ENCODE peak calls at places on chromosomes 12 and 14, in five cellular contexts. B is nucleus accumbens, D is A549, Z is renal cortical epithelial cell, C is SW480. L is an unnamed sample.
A peak's percentile ranks its signal among the peaks of the same experiment; 100 is the strongest.

GRCh38 chr14:43877351-43877900 is 629.7 kb downstream of the FSCB start:
- DNase-seq in B (no peak), D (no peak), Z (no peak), C (no peak), L (no peak)

GRCh38 chr12:106840217-106840616 is 65.7 kb downstream of the RIC8B start:
- DNase-seq in B (no peak), D (peak; percentile 80), Z (peak; percentile 91), C (no peak), L (no peak)

GRCh38 chr12:26748412-26748740 is 84.6 kb downstream of the ITPR2 start:
- DNase-seq in B (no peak), D (no peak), Z (no peak), C (no peak), L (no peak)

GRCh38 chr12:10557766-10558165 is 52.1 kb downstream of the EIF2S3B start:
- DNase-seq in B (no peak), D (no peak), Z (peak; percentile 25), C (no peak), L (no peak)

GRCh38 chr12:106226884-106227640 is 20.8 kb downstream of the CKAP4 start:
- DNase-seq in B (no peak), D (peak; percentile 69), Z (peak; percentile 58), C (peak; percentile 67), L (no peak)

GRCh38 chr12:79689477-79690155 is 1.1 kb downstream of the PAWR start:
- DNase-seq in B (no peak), D (peak; percentile 76), Z (peak; percentile 65), C (peak; percentile 58), L (no peak)

GRCh38 chr14:100787659-100788058 is 38.3 kb upstream of the MEG3 start:
- DNase-seq in B (no peak), D (no peak), Z (no peak), C (no peak), L (no peak)

GRCh38 chr14:64737391-64738305 is 33.4 kb downstream of the PLEKHG3 start:
- DNase-seq in B (peak; percentile 35), D (no peak), Z (no peak), C (no peak), L (no peak)

GRCh38 chr12:101018540-101018939 is 191.5 kb downstream of the SLC5A8 start:
- DNase-seq in B (no peak), D (peak; percentile 46), Z (peak; percentile 99), C (peak; percentile 40), L (no peak)

L was measured in amygdala.